ENCODE peak calls at places on chromosomes 11 and 22, in nine cellular contexts. One of them, this sample, is unnamed.

GRCh38 chr11:99020324-99021225 is at the start of gene CNTN5:
- DNase-seq in astrocyte of the spinal cord: peak; percentile 47
- DNase-seq in MCF 10A: no peak
- DNase-seq in upper lobe of right lung: peak; percentile 70
- DNase-seq in foreskin fibroblast: peak; percentile 1
- DNase-seq in A549: peak; percentile 0
- DNase-seq in brain microvascular endothelial cell: peak; percentile 35
- DNase-seq in RWPE1: peak; percentile 0
- DNase-seq in retinal pigment epithelial cell: peak; percentile 34
- DNase-seq in this sample: peak; percentile 32

GRCh38 chr22:38745676-38746460 is 9.9 kb downstream of the SUN2 start:
- DNase-seq in astrocyte of the spinal cord: no peak
- DNase-seq in MCF 10A: no peak
- DNase-seq in upper lobe of right lung: no peak
- DNase-seq in foreskin fibroblast: no peak
- DNase-seq in A549: no peak
- DNase-seq in brain microvascular endothelial cell: no peak
- DNase-seq in RWPE1: no peak
- DNase-seq in retinal pigment epithelial cell: no peak
- DNase-seq in this sample: no peak

GRCh38 chr22:42644422-42645340 is 4.3 kb upstream of the ATP5MGL start:
- DNase-seq in astrocyte of the spinal cord: peak; percentile 23
- DNase-seq in MCF 10A: no peak
- DNase-seq in upper lobe of right lung: peak; percentile 76
- DNase-seq in foreskin fibroblast: peak; percentile 63
- DNase-seq in A549: no peak
- DNase-seq in brain microvascular endothelial cell: no peak
- DNase-seq in RWPE1: no peak
- DNase-seq in retinal pigment epithelial cell: no peak
- DNase-seq in this sample: no peak

GRCh38 chr11:66347425-66348276 is at the start of gene B4GAT1:
- DNase-seq in astrocyte of the spinal cord: peak; percentile 93
- DNase-seq in MCF 10A: peak; percentile 85
- DNase-seq in upper lobe of right lung: peak; percentile 88
- DNase-seq in foreskin fibroblast: peak; percentile 94
- DNase-seq in A549: peak; percentile 81
- DNase-seq in brain microvascular endothelial cell: peak; percentile 87
- DNase-seq in RWPE1: peak; percentile 68
- DNase-seq in retinal pigment epithelial cell: peak; percentile 47
- DNase-seq in this sample: no peak

GRCh38 chr22:44660051-44660830 is 41.8 kb upstream of the PRR5 start:
- DNase-seq in astrocyte of the spinal cord: no peak
- DNase-seq in MCF 10A: no peak
- DNase-seq in upper lobe of right lung: no peak
- DNase-seq in foreskin fibroblast: no peak
- DNase-seq in A549: no peak
- DNase-seq in brain microvascular endothelial cell: no peak
- DNase-seq in RWPE1: no peak
- DNase-seq in retinal pigment epithelial cell: no peak
- DNase-seq in this sample: no peak

GRCh38 chr22:50439314-50440250 is 35.3 kb downstream of the SBF1 start:
- DNase-seq in astrocyte of the spinal cord: no peak
- DNase-seq in MCF 10A: no peak
- DNase-seq in upper lobe of right lung: no peak
- DNase-seq in foreskin fibroblast: no peak
- DNase-seq in A549: no peak
- DNase-seq in brain microvascular endothelial cell: no peak
- DNase-seq in RWPE1: no peak
- DNase-seq in retinal pigment epithelial cell: no peak
- DNase-seq in this sample: no peak

GRCh38 chr11:105553015-105553414 is 56.9 kb upstream of the GRIA4 start:
- DNase-seq in astrocyte of the spinal cord: no peak
- DNase-seq in MCF 10A: peak; percentile 13
- DNase-seq in upper lobe of right lung: no peak
- DNase-seq in foreskin fibroblast: peak; percentile 5
- DNase-seq in A549: no peak
- DNase-seq in brain microvascular endothelial cell: peak; percentile 23
- DNase-seq in RWPE1: no peak
- DNase-seq in retinal pigment epithelial cell: no peak
- DNase-seq in this sample: no peak

GRCh38 chr11:15955595-15955994 is 400.8 kb downstream of the SOX6 start:
- DNase-seq in astrocyte of the spinal cord: no peak
- DNase-seq in MCF 10A: no peak
- DNase-seq in upper lobe of right lung: no peak
- DNase-seq in foreskin fibroblast: peak; percentile 27
- DNase-seq in A549: no peak
- DNase-seq in brain microvascular endothelial cell: no peak
- DNase-seq in RWPE1: no peak
- DNase-seq in retinal pigment epithelial cell: no peak
- DNase-seq in this sample: no peak

GRCh38 chr22:48151641-48152040 is 1389.2 kb downstream of the TBC1D22A start:
- DNase-seq in astrocyte of the spinal cord: no peak
- DNase-seq in MCF 10A: no peak
- DNase-seq in upper lobe of right lung: no peak
- DNase-seq in foreskin fibroblast: no peak
- DNase-seq in A549: no peak
- DNase-seq in brain microvascular endothelial cell: no peak
- DNase-seq in RWPE1: no peak
- DNase-seq in retinal pigment epithelial cell: no peak
- DNase-seq in this sample: no peak

GRCh38 chr22:48637231-48637630 is 1190.4 kb downstream of the BRD1 start:
- DNase-seq in astrocyte of the spinal cord: no peak
- DNase-seq in MCF 10A: no peak
- DNase-seq in upper lobe of right lung: no peak
- DNase-seq in foreskin fibroblast: no peak
- DNase-seq in A549: no peak
- DNase-seq in brain microvascular endothelial cell: no peak
- DNase-seq in RWPE1: no peak
- DNase-seq in retinal pigment epithelial cell: no peak
- DNase-seq in this sample: no peak

GRCh38 chr11:122100222-122101080 is 15.6 kb downstream of the BLID start:
- DNase-seq in astrocyte of the spinal cord: peak; percentile 80
- DNase-seq in MCF 10A: peak; percentile 78
- DNase-seq in upper lobe of right lung: peak; percentile 65
- DNase-seq in foreskin fibroblast: peak; percentile 90
- DNase-seq in A549: no peak
- DNase-seq in brain microvascular endothelial cell: no peak
- DNase-seq in RWPE1: no peak
- DNase-seq in retinal pigment epithelial cell: no peak
- DNase-seq in this sample: no peak

GRCh38 chr22:28791124-28791523 is 9.2 kb downstream of the XBP1 start:
- DNase-seq in astrocyte of the spinal cord: no peak
- DNase-seq in MCF 10A: no peak
- DNase-seq in upper lobe of right lung: no peak
- DNase-seq in foreskin fibroblast: no peak
- DNase-seq in A549: no peak
- DNase-seq in brain microvascular endothelial cell: no peak
- DNase-seq in RWPE1: no peak
- DNase-seq in retinal pigment epithelial cell: no peak
- DNase-seq in this sample: no peak

GRCh38 chr11:64183890-64184289 is 2.1 kb upstream of the STIP1 start:
- DNase-seq in astrocyte of the spinal cord: no peak
- DNase-seq in MCF 10A: no peak
- DNase-seq in upper lobe of right lung: no peak
- DNase-seq in foreskin fibroblast: no peak
- DNase-seq in A549: no peak
- DNase-seq in brain microvascular endothelial cell: no peak
- DNase-seq in RWPE1: no peak
- DNase-seq in retinal pigment epithelial cell: no peak
- DNase-seq in this sample: no peak

GRCh38 chr11:64181506-64182411 is 4.2 kb upstream of the STIP1 start:
- DNase-seq in astrocyte of the spinal cord: peak; percentile 92
- DNase-seq in MCF 10A: peak; percentile 90
- DNase-seq in upper lobe of right lung: peak; percentile 93
- DNase-seq in foreskin fibroblast: peak; percentile 97
- DNase-seq in A549: peak; percentile 87
- DNase-seq in brain microvascular endothelial cell: peak; percentile 94
- DNase-seq in RWPE1: peak; percentile 78
- DNase-seq in retinal pigment epithelial cell: peak; percentile 81
- DNase-seq in this sample: peak; percentile 80

GRCh38 chr11:64180871-64181270 is 5.1 kb upstream of the STIP1 start:
- DNase-seq in astrocyte of the spinal cord: no peak
- DNase-seq in MCF 10A: no peak
- DNase-seq in upper lobe of right lung: no peak
- DNase-seq in foreskin fibroblast: no peak
- DNase-seq in A549: no peak
- DNase-seq in brain microvascular endothelial cell: no peak
- DNase-seq in RWPE1: no peak
- DNase-seq in retinal pigment epithelial cell: no peak
- DNase-seq in this sample: no peak

GRCh38 chr11:64185323-64186204 is at the start of gene STIP1:
- DNase-seq in astrocyte of the spinal cord: peak; percentile 100
- DNase-seq in MCF 10A: peak; percentile 100
- DNase-seq in upper lobe of right lung: peak; percentile 99
- DNase-seq in foreskin fibroblast: peak; percentile 100
- DNase-seq in A549: peak; percentile 99
- DNase-seq in brain microvascular endothelial cell: peak; percentile 100
- DNase-seq in RWPE1: peak; percentile 99
- DNase-seq in retinal pigment epithelial cell: peak; percentile 100
- DNase-seq in this sample: peak; percentile 100

GRCh38 chr11:64186205-64187165 is 514 bp downstream of the STIP1 start:
- DNase-seq in astrocyte of the spinal cord: no peak
- DNase-seq in MCF 10A: peak; percentile 31
- DNase-seq in upper lobe of right lung: no peak
- DNase-seq in foreskin fibroblast: no peak
- DNase-seq in A549: no peak
- DNase-seq in brain microvascular endothelial cell: no peak
- DNase-seq in RWPE1: no peak
- DNase-seq in retinal pigment epithelial cell: no peak
- DNase-seq in this sample: peak; percentile 21
- TF ChIP-seq CTCF in astrocyte of the spinal cord: no peak
- TF ChIP-seq CTCF in MCF 10A: peak; percentile 23
- TF ChIP-seq CTCF in upper lobe of right lung: no peak
- TF ChIP-seq CTCF in foreskin fibroblast: no peak
- TF ChIP-seq CTCF in A549: no peak
- TF ChIP-seq CTCF in brain microvascular endothelial cell: no peak
- TF ChIP-seq CTCF in RWPE1: no peak
- TF ChIP-seq CTCF in retinal pigment epithelial cell: no peak
- TF ChIP-seq CTCF in this sample: no peak

GRCh38 chr22:19115628-19116027 is 6.6 kb downstream of the DGCR2 start:
- DNase-seq in astrocyte of the spinal cord: no peak
- DNase-seq in MCF 10A: no peak
- DNase-seq in upper lobe of right lung: peak; percentile 23
- DNase-seq in foreskin fibroblast: peak; percentile 24
- DNase-seq in A549: no peak
- DNase-seq in brain microvascular endothelial cell: no peak
- DNase-seq in RWPE1: no peak
- DNase-seq in retinal pigment epithelial cell: no peak
- DNase-seq in this sample: no peak
- TF ChIP-seq CTCF in astrocyte of the spinal cord: peak; percentile 49
- TF ChIP-seq CTCF in MCF 10A: no peak
- TF ChIP-seq CTCF in upper lobe of right lung: no peak
- TF ChIP-seq CTCF in foreskin fibroblast: no peak
- TF ChIP-seq CTCF in A549: no peak
- TF ChIP-seq CTCF in brain microvascular endothelial cell: no peak
- TF ChIP-seq CTCF in RWPE1: no peak
- TF ChIP-seq CTCF in retinal pigment epithelial cell: peak; percentile 7
- TF ChIP-seq CTCF in this sample: no peak

DNA sequence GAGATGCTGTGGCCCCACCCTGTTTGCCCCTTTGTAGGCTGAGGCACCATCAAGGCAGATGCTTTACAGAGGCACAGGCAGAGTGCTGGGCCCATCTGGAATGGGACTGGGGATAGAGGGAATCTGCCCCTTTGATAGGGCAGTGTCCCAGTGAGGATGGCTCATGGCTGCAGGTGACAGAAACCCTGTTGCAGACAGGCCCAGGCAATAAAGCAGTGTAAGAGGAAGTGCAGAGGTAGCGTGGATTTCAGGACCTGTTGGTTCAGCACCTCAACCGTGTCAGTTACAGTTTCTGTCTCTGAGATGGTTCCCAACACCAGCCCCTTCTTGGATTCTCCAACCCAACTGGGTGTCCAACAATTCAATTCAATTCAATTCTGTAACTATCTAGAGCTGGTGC is 25.1 kb downstream of the PRDM11 start:
- DNase-seq in astrocyte of the spinal cord: no peak
- DNase-seq in MCF 10A: no peak
- DNase-seq in upper lobe of right lung: no peak
- DNase-seq in foreskin fibroblast: no peak
- DNase-seq in A549: no peak
- DNase-seq in brain microvascular endothelial cell: no peak
- DNase-seq in RWPE1: no peak
- DNase-seq in retinal pigment epithelial cell: no peak
- DNase-seq in this sample: no peak
- TF ChIP-seq CTCF in astrocyte of the spinal cord: no peak
- TF ChIP-seq CTCF in MCF 10A: no peak
- TF ChIP-seq CTCF in upper lobe of right lung: no peak
- TF ChIP-seq CTCF in foreskin fibroblast: no peak
- TF ChIP-seq CTCF in A549: no peak
- TF ChIP-seq CTCF in brain microvascular endothelial cell: no peak
- TF ChIP-seq CTCF in RWPE1: no peak
- TF ChIP-seq CTCF in retinal pigment epithelial cell: no peak
- TF ChIP-seq CTCF in this sample: no peak

GRCh38 chr11:132047167-132047566 is 676.8 kb downstream of the NTM start:
- DNase-seq in astrocyte of the spinal cord: no peak
- DNase-seq in MCF 10A: no peak
- DNase-seq in upper lobe of right lung: no peak
- DNase-seq in foreskin fibroblast: peak; percentile 58
- DNase-seq in A549: no peak
- DNase-seq in brain microvascular endothelial cell: no peak
- DNase-seq in RWPE1: no peak
- DNase-seq in retinal pigment epithelial cell: no peak
- DNase-seq in this sample: no peak

GRCh38 chr11:132039521-132039920 is 669.1 kb downstream of the NTM start:
- DNase-seq in astrocyte of the spinal cord: no peak
- DNase-seq in MCF 10A: no peak
- DNase-seq in upper lobe of right lung: no peak
- DNase-seq in foreskin fibroblast: no peak
- DNase-seq in A549: no peak
- DNase-seq in brain microvascular endothelial cell: no peak
- DNase-seq in RWPE1: no peak
- DNase-seq in retinal pigment epithelial cell: no peak
- DNase-seq in this sample: no peak

GRCh38 chr11:132045116-132045515 is 674.7 kb downstream of the NTM start:
- DNase-seq in astrocyte of the spinal cord: no peak
- DNase-seq in MCF 10A: no peak
- DNase-seq in upper lobe of right lung: no peak
- DNase-seq in foreskin fibroblast: no peak
- DNase-seq in A549: no peak
- DNase-seq in brain microvascular endothelial cell: no peak
- DNase-seq in RWPE1: no peak
- DNase-seq in retinal pigment epithelial cell: no peak
- DNase-seq in this sample: no peak

GRCh38 chr11:132042296-132042695 is 671.9 kb downstream of the NTM start:
- DNase-seq in astrocyte of the spinal cord: no peak
- DNase-seq in MCF 10A: no peak
- DNase-seq in upper lobe of right lung: no peak
- DNase-seq in foreskin fibroblast: no peak
- DNase-seq in A549: no peak
- DNase-seq in brain microvascular endothelial cell: no peak
- DNase-seq in RWPE1: no peak
- DNase-seq in retinal pigment epithelial cell: no peak
- DNase-seq in this sample: no peak

DNA sequence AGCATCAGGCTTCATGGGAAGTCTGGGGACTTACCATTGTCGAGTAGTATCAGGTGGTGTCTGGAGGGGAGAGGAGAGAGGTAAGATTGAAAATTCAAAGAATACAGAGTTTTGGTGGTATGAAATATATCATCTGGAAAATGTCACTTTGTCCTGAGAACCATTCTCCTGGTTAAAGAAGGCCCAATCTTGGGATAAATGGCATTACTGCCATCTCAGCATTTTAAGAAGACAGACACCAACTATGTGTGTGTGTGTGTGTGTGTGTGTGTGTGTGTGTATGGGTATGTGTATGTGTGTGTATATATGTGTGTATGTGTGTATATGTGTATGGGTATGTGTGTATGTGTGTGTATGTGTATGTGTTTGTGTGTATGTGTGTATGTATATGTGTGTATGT is 673.3 kb downstream of the NTM start:
- DNase-seq in astrocyte of the spinal cord: no peak
- DNase-seq in MCF 10A: no peak
- DNase-seq in upper lobe of right lung: no peak
- DNase-seq in foreskin fibroblast: no peak
- DNase-seq in A549: no peak
- DNase-seq in brain microvascular endothelial cell: no peak
- DNase-seq in RWPE1: no peak
- DNase-seq in retinal pigment epithelial cell: no peak
- DNase-seq in this sample: no peak
- TF ChIP-seq CTCF in astrocyte of the spinal cord: no peak
- TF ChIP-seq CTCF in MCF 10A: no peak
- TF ChIP-seq CTCF in upper lobe of right lung: no peak
- TF ChIP-seq CTCF in foreskin fibroblast: no peak
- TF ChIP-seq CTCF in A549: no peak
- TF ChIP-seq CTCF in brain microvascular endothelial cell: no peak
- TF ChIP-seq CTCF in RWPE1: no peak
- TF ChIP-seq CTCF in retinal pigment epithelial cell: no peak
- TF ChIP-seq CTCF in this sample: no peak

This sample was measured in HL-60.